ENCODE peak calls at places on chromosomes 11 and 22, in four cellular contexts. One of them, this sample, is unnamed.

GRCh38 chr11:69682681-69683326 is 7.7 kb upstream of the LTO1 start:
- DNase-seq in NCI-H82: no peak
- DNase-seq in NCI-H1048: no peak
- DNase-seq in stimulated activated CD4-positive, alpha-beta T cell treated with anti-CD3 and anti-CD28 coated beads, Interleukin-1b, Interleukin-23, amount 100 ng/mL, for 24 hours: no peak
- DNase-seq in this sample: no peak

GRCh38 chr11:118436639-118437045 is 350 bp downstream of the KMT2A start:
- DNase-seq in NCI-H82: peak; percentile 45
- DNase-seq in stimulated activated CD4-positive, alpha-beta T cell treated with anti-CD3 and anti-CD28 coated beads, Interleukin-1b, Interleukin-23, amount 100 ng/mL, for 24 hours: no peak
- DNase-seq in NCI-H1048: no peak
- DNase-seq in this sample: no peak

GRCh38 chr11:85809881-85810280 is 1.1 kb downstream of the SYTL2 start:
- DNase-seq in NCI-H82: peak; percentile 13
- DNase-seq in NCI-H1048: no peak
- DNase-seq in stimulated activated CD4-positive, alpha-beta T cell treated with anti-CD3 and anti-CD28 coated beads, Interleukin-1b, Interleukin-23, amount 100 ng/mL, for 24 hours: no peak
- DNase-seq in this sample: no peak

GRCh38 chr22:45880732-45881523 is 96.0 kb downstream of the WNT7B start:
- DNase-seq in NCI-H82: no peak
- DNase-seq in NCI-H1048: no peak
- DNase-seq in stimulated activated CD4-positive, alpha-beta T cell treated with anti-CD3 and anti-CD28 coated beads, Interleukin-1b, Interleukin-23, amount 100 ng/mL, for 24 hours: no peak
- DNase-seq in this sample: no peak

GRCh38 chr11:45556851-45557707 is 108.3 kb downstream of the CHST1 start:
- DNase-seq in NCI-H1048: no peak
- DNase-seq in stimulated activated CD4-positive, alpha-beta T cell treated with anti-CD3 and anti-CD28 coated beads, Interleukin-1b, Interleukin-23, amount 100 ng/mL, for 24 hours: no peak
- DNase-seq in NCI-H82: no peak
- DNase-seq in this sample: no peak

GRCh38 chr11:116993599-116993998 is 104.6 kb downstream of the SIK3 start:
- DNase-seq in NCI-H82: peak; percentile 23
- DNase-seq in NCI-H1048: no peak
- DNase-seq in stimulated activated CD4-positive, alpha-beta T cell treated with anti-CD3 and anti-CD28 coated beads, Interleukin-1b, Interleukin-23, amount 100 ng/mL, for 24 hours: no peak
- DNase-seq in this sample: peak; percentile 36

GRCh38 chr22:21621891-21622623 is 7.8 kb downstream of the YDJC start:
- DNase-seq in NCI-H82: no peak
- DNase-seq in stimulated activated CD4-positive, alpha-beta T cell treated with anti-CD3 and anti-CD28 coated beads, Interleukin-1b, Interleukin-23, amount 100 ng/mL, for 24 hours: no peak
- DNase-seq in NCI-H1048: no peak
- DNase-seq in this sample: no peak

GRCh38 chr11:111378773-111379499 is at the start of gene POU2AF1:
- DNase-seq in NCI-H82: no peak
- DNase-seq in NCI-H1048: no peak
- DNase-seq in stimulated activated CD4-positive, alpha-beta T cell treated with anti-CD3 and anti-CD28 coated beads, Interleukin-1b, Interleukin-23, amount 100 ng/mL, for 24 hours: peak; percentile 76
- DNase-seq in this sample: no peak

This sample was measured in NCI-H2227 treated with DMSO at 0.1 percent for 48 hours.